ENCODE peak calls at places on chromosomes 4 and X, in ten cellular contexts. One of them, this sample, is unnamed.

GRCh38 chr4:128686810-128687209 is 122.7 kb upstream of the JADE1 start:
- DNase-seq in lung: no peak
- DNase-seq in AG04450: no peak
- DNase-seq in SK-N-SH: no peak
- DNase-seq in hepatocyte: no peak
- DNase-seq in Peyer's patch: no peak
- DNase-seq in ovary: no peak
- DNase-seq in A549: no peak
- DNase-seq in fibroblast of the aortic adventitia: no peak
- DNase-seq in neural progenitor cell: no peak
- DNase-seq in this sample: no peak

GRCh38 chr4:47213971-47214370 is 182.6 kb downstream of the GABRB1 start:
- DNase-seq in lung: no peak
- DNase-seq in AG04450: peak
- DNase-seq in SK-N-SH: no peak
- DNase-seq in hepatocyte: peak
- DNase-seq in Peyer's patch: no peak
- DNase-seq in ovary: no peak
- DNase-seq in A549: no peak
- DNase-seq in fibroblast of the aortic adventitia: peak
- DNase-seq in neural progenitor cell: no peak
- DNase-seq in this sample: no peak

GRCh38 chrX:11381464-11381863 is 88.3 kb downstream of the AMELX start:
- DNase-seq in lung: no peak
- DNase-seq in AG04450: peak
- DNase-seq in SK-N-SH: peak
- DNase-seq in hepatocyte: peak
- DNase-seq in Peyer's patch: no peak
- DNase-seq in ovary: no peak
- DNase-seq in A549: peak
- DNase-seq in fibroblast of the aortic adventitia: peak
- DNase-seq in neural progenitor cell: peak
- DNase-seq in this sample: no peak

GRCh38 chr4:81165853-81166430 is 49.1 kb downstream of the PRKG2 start:
- DNase-seq in lung: no peak
- DNase-seq in AG04450: no peak
- DNase-seq in SK-N-SH: no peak
- DNase-seq in hepatocyte: no peak
- DNase-seq in Peyer's patch: no peak
- DNase-seq in ovary: no peak
- DNase-seq in A549: no peak
- DNase-seq in fibroblast of the aortic adventitia: peak
- DNase-seq in neural progenitor cell: no peak
- DNase-seq in this sample: no peak

GRCh38 chrX:102546818-102547493 is 30.4 kb upstream of the TMSB15A start:
- DNase-seq in lung: no peak
- DNase-seq in AG04450: no peak
- DNase-seq in SK-N-SH: peak
- DNase-seq in hepatocyte: no peak
- DNase-seq in Peyer's patch: no peak
- DNase-seq in ovary: no peak
- DNase-seq in A549: no peak
- DNase-seq in fibroblast of the aortic adventitia: no peak
- DNase-seq in neural progenitor cell: peak
- DNase-seq in this sample: no peak

GRCh38 chrX:108439434-108439883 is at the start of gene COL4A5:
- DNase-seq in lung: peak
- DNase-seq in AG04450: peak
- DNase-seq in SK-N-SH: no peak
- DNase-seq in hepatocyte: peak
- DNase-seq in Peyer's patch: no peak
- DNase-seq in ovary: peak
- DNase-seq in A549: peak
- DNase-seq in fibroblast of the aortic adventitia: peak
- DNase-seq in neural progenitor cell: peak
- DNase-seq in this sample: peak

GRCh38 chrX:24542756-24543155 is 77.7 kb downstream of the PDK3 start:
- DNase-seq in lung: no peak
- DNase-seq in AG04450: no peak
- DNase-seq in SK-N-SH: no peak
- DNase-seq in hepatocyte: no peak
- DNase-seq in Peyer's patch: no peak
- DNase-seq in ovary: no peak
- DNase-seq in A549: no peak
- DNase-seq in fibroblast of the aortic adventitia: peak
- DNase-seq in neural progenitor cell: no peak
- DNase-seq in this sample: no peak

GRCh38 chr4:83112678-83113428 is 1.7 kb downstream of the PLAC8 start:
- DNase-seq in lung: no peak
- DNase-seq in AG04450: no peak
- DNase-seq in SK-N-SH: no peak
- DNase-seq in hepatocyte: no peak
- DNase-seq in Peyer's patch: no peak
- DNase-seq in ovary: no peak
- DNase-seq in A549: no peak
- DNase-seq in fibroblast of the aortic adventitia: no peak
- DNase-seq in neural progenitor cell: no peak
- DNase-seq in this sample: no peak

GRCh38 chr4:168569066-168569908 is 72.4 kb downstream of the PALLD start:
- DNase-seq in lung: peak
- DNase-seq in AG04450: no peak
- DNase-seq in SK-N-SH: no peak
- DNase-seq in hepatocyte: peak
- DNase-seq in Peyer's patch: no peak
- DNase-seq in ovary: no peak
- DNase-seq in A549: peak
- DNase-seq in fibroblast of the aortic adventitia: peak
- DNase-seq in neural progenitor cell: no peak
- DNase-seq in this sample: peak

GRCh38 chr4:26322349-26322748 is 1.5 kb downstream of the RBPJ start:
- DNase-seq in lung: no peak
- DNase-seq in AG04450: no peak
- DNase-seq in SK-N-SH: no peak
- DNase-seq in hepatocyte: no peak
- DNase-seq in Peyer's patch: no peak
- DNase-seq in ovary: no peak
- DNase-seq in A549: no peak
- DNase-seq in fibroblast of the aortic adventitia: no peak
- DNase-seq in neural progenitor cell: no peak
- DNase-seq in this sample: no peak

GRCh38 chrX:150547511-150548115 is 20.8 kb upstream of the MTM1 start:
- DNase-seq in lung: peak
- DNase-seq in AG04450: no peak
- DNase-seq in SK-N-SH: peak
- DNase-seq in hepatocyte: peak
- DNase-seq in Peyer's patch: peak
- DNase-seq in ovary: peak
- DNase-seq in A549: peak
- DNase-seq in fibroblast of the aortic adventitia: peak
- DNase-seq in neural progenitor cell: peak
- DNase-seq in this sample: no peak

GRCh38 chrX:150408561-150408960 is 45.4 kb downstream of the MAMLD1 start:
- DNase-seq in lung: no peak
- DNase-seq in AG04450: no peak
- DNase-seq in SK-N-SH: no peak
- DNase-seq in hepatocyte: no peak
- DNase-seq in Peyer's patch: no peak
- DNase-seq in ovary: peak
- DNase-seq in A549: no peak
- DNase-seq in fibroblast of the aortic adventitia: no peak
- DNase-seq in neural progenitor cell: no peak
- DNase-seq in this sample: no peak

GRCh38 chrX:114615765-114616164 is 31.9 kb downstream of the HTR2C start:
- DNase-seq in lung: no peak
- DNase-seq in AG04450: no peak
- DNase-seq in SK-N-SH: no peak
- DNase-seq in hepatocyte: no peak
- DNase-seq in Peyer's patch: no peak
- DNase-seq in ovary: no peak
- DNase-seq in A549: no peak
- DNase-seq in fibroblast of the aortic adventitia: no peak
- DNase-seq in neural progenitor cell: no peak
- DNase-seq in this sample: no peak

GRCh38 chrX:120790118-120790517 is 85.5 kb downstream of the CT47B1 start:
- DNase-seq in lung: peak
- DNase-seq in AG04450: peak
- DNase-seq in SK-N-SH: peak
- DNase-seq in hepatocyte: peak
- DNase-seq in Peyer's patch: no peak
- DNase-seq in ovary: no peak
- DNase-seq in A549: peak
- DNase-seq in fibroblast of the aortic adventitia: peak
- DNase-seq in neural progenitor cell: peak
- DNase-seq in this sample: peak

GRCh38 chr4:16079046-16079445 is 4.8 kb downstream of the PROM1 start:
- DNase-seq in lung: no peak
- DNase-seq in AG04450: no peak
- DNase-seq in SK-N-SH: no peak
- DNase-seq in hepatocyte: peak
- DNase-seq in Peyer's patch: no peak
- DNase-seq in ovary: no peak
- DNase-seq in A549: no peak
- DNase-seq in fibroblast of the aortic adventitia: no peak
- DNase-seq in neural progenitor cell: no peak
- DNase-seq in this sample: no peak

GRCh38 chrX:119389214-119389613 is 9.9 kb upstream of the SLC25A43 start:
- DNase-seq in lung: no peak
- DNase-seq in AG04450: no peak
- DNase-seq in SK-N-SH: no peak
- DNase-seq in hepatocyte: peak
- DNase-seq in Peyer's patch: peak
- DNase-seq in ovary: no peak
- DNase-seq in A549: no peak
- DNase-seq in fibroblast of the aortic adventitia: no peak
- DNase-seq in neural progenitor cell: no peak
- DNase-seq in this sample: no peak

GRCh38 chrX:119393144-119393543 is 6.0 kb upstream of the SLC25A43 start:
- DNase-seq in lung: no peak
- DNase-seq in AG04450: no peak
- DNase-seq in SK-N-SH: no peak
- DNase-seq in hepatocyte: no peak
- DNase-seq in Peyer's patch: no peak
- DNase-seq in ovary: no peak
- DNase-seq in A549: no peak
- DNase-seq in fibroblast of the aortic adventitia: no peak
- DNase-seq in neural progenitor cell: no peak
- DNase-seq in this sample: no peak

GRCh38 chrX:119391279-119391678 is 7.9 kb upstream of the SLC25A43 start:
- DNase-seq in lung: no peak
- DNase-seq in AG04450: no peak
- DNase-seq in SK-N-SH: peak
- DNase-seq in hepatocyte: no peak
- DNase-seq in Peyer's patch: no peak
- DNase-seq in ovary: no peak
- DNase-seq in A549: peak
- DNase-seq in fibroblast of the aortic adventitia: peak
- DNase-seq in neural progenitor cell: no peak
- DNase-seq in this sample: no peak

GRCh38 chrX:119389854-119390501 is 9.2 kb upstream of the SLC25A43 start:
- DNase-seq in lung: no peak
- DNase-seq in AG04450: no peak
- DNase-seq in SK-N-SH: no peak
- DNase-seq in hepatocyte: no peak
- DNase-seq in Peyer's patch: no peak
- DNase-seq in ovary: no peak
- DNase-seq in A549: no peak
- DNase-seq in fibroblast of the aortic adventitia: no peak
- DNase-seq in neural progenitor cell: peak
- DNase-seq in this sample: no peak
- H3K4me3 ChIP-seq in lung: no peak
- H3K4me3 ChIP-seq in AG04450: no peak
- H3K4me3 ChIP-seq in SK-N-SH: no peak
- H3K4me3 ChIP-seq in hepatocyte: no peak
- H3K4me3 ChIP-seq in Peyer's patch: no peak
- H3K4me3 ChIP-seq in ovary: no peak
- H3K4me3 ChIP-seq in A549: no peak
- H3K4me3 ChIP-seq in fibroblast of the aortic adventitia: no peak
- H3K4me3 ChIP-seq in neural progenitor cell: no peak
- H3K4me3 ChIP-seq in this sample: no peak

DNA sequence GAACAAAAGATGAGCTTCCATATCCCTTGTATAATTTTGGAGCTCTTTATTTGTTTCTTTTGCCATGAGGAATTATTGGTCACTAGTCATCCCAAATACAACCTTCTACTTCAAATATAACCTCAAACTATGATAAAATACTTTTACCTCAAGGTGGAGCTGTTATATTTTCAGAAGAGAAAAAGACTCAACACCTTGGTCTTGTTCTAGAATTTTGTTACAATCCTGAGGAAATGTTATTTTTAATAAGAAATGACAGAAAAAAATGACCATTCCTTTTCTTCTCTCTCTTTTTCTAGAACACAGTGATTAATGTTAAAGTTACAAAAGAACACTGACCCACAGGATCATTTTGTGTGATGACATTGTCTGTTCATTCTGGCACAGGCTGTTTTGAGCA is 159.5 kb upstream of the CTSO start:
- DNase-seq in lung: no peak
- DNase-seq in AG04450: no peak
- DNase-seq in SK-N-SH: no peak
- DNase-seq in hepatocyte: no peak
- DNase-seq in Peyer's patch: no peak
- DNase-seq in ovary: no peak
- DNase-seq in A549: no peak
- DNase-seq in fibroblast of the aortic adventitia: no peak
- DNase-seq in neural progenitor cell: no peak
- DNase-seq in this sample: no peak
- TF ChIP-seq CTCF in lung: no peak
- TF ChIP-seq CTCF in AG04450: peak
- TF ChIP-seq CTCF in SK-N-SH: peak
- TF ChIP-seq CTCF in hepatocyte: peak
- TF ChIP-seq CTCF in Peyer's patch: no peak
- TF ChIP-seq CTCF in ovary: no peak
- TF ChIP-seq CTCF in A549: peak
- TF ChIP-seq CTCF in fibroblast of the aortic adventitia: peak
- TF ChIP-seq CTCF in neural progenitor cell: peak
- TF ChIP-seq CTCF in this sample: peak

DNA sequence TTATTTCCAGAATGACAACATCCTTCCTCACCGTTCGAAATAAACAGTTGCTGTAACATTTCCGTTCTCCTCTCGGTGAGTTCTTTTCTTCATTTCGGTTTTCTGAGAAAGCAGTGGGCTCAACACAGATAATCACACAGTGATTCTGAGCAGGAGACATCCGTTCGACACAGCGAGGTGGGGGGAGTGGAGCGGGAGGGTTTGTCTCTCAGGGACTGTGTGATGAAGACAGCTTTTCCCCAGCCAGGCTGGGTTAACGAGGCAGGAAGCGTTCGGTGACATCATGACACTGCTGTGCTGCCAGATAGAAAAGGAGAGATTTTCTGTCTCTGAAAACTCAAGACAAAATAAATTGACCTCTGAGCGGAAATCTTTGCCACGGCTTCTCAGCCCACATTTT is 119.3 kb downstream of the CRLF2 start:
- DNase-seq in lung: no peak
- DNase-seq in AG04450: no peak
- DNase-seq in SK-N-SH: no peak
- DNase-seq in hepatocyte: no peak
- DNase-seq in Peyer's patch: no peak
- DNase-seq in ovary: no peak
- DNase-seq in A549: no peak
- DNase-seq in fibroblast of the aortic adventitia: no peak
- DNase-seq in neural progenitor cell: no peak
- DNase-seq in this sample: no peak
- H3K4me3 ChIP-seq in lung: no peak
- H3K4me3 ChIP-seq in AG04450: no peak
- H3K4me3 ChIP-seq in SK-N-SH: no peak
- H3K4me3 ChIP-seq in hepatocyte: no peak
- H3K4me3 ChIP-seq in Peyer's patch: no peak
- H3K4me3 ChIP-seq in ovary: no peak
- H3K4me3 ChIP-seq in A549: no peak
- H3K4me3 ChIP-seq in fibroblast of the aortic adventitia: no peak
- H3K4me3 ChIP-seq in neural progenitor cell: no peak
- H3K4me3 ChIP-seq in this sample: no peak

GRCh38 chr4:75834095-75834771 is 68.0 kb downstream of the PPEF2 start:
- DNase-seq in lung: no peak
- DNase-seq in AG04450: no peak
- DNase-seq in SK-N-SH: no peak
- DNase-seq in hepatocyte: no peak
- DNase-seq in Peyer's patch: no peak
- DNase-seq in ovary: no peak
- DNase-seq in A549: no peak
- DNase-seq in fibroblast of the aortic adventitia: no peak
- DNase-seq in neural progenitor cell: no peak
- DNase-seq in this sample: no peak
- TF ChIP-seq CTCF in lung: no peak
- TF ChIP-seq CTCF in AG04450: no peak
- TF ChIP-seq CTCF in SK-N-SH: no peak
- TF ChIP-seq CTCF in hepatocyte: no peak
- TF ChIP-seq CTCF in Peyer's patch: no peak
- TF ChIP-seq CTCF in ovary: no peak
- TF ChIP-seq CTCF in A549: no peak
- TF ChIP-seq CTCF in fibroblast of the aortic adventitia: no peak
- TF ChIP-seq CTCF in neural progenitor cell: no peak
- TF ChIP-seq CTCF in this sample: no peak